ENCODE peak calls at places on chromosomes 5 and 9, in seven cellular contexts. F, O, U, K, B, C and E are unnamed samples. For H3K4me1, the result is how much of the 10 kb centered on the place peaks cover.

GRCh38 chr9:123036886-123037540 is 3.5 kb downstream of the GPR21 start:
- DNase-seq in O (no peak), U (no peak), C (no peak), K (no peak), F (no peak), B (no peak), E (no peak)

GRCh38 chr5:55582256-55582655 is 47.5 kb upstream of the PLPP1 start:
- DNase-seq in C (no peak), B (peak), K (no peak), F (no peak), O (no peak), U (no peak), E (no peak)

GRCh38 chr5:135322271-135322670 is 76.8 kb downstream of the MACROH2A1 start:
- DNase-seq in O (no peak), C (no peak), F (no peak), K (no peak), U (no peak), B (no peak), E (no peak)

GRCh38 chr5:35762368-35762767 is 94.3 kb upstream of the IL7R start:
- DNase-seq in C (no peak), U (no peak), F (no peak), O (no peak), K (no peak), B (no peak), E (no peak)

GRCh38 chr5:90561766-90562165 is 3.2 kb downstream of the ADGRV1 start:
- DNase-seq in C (no peak), K (no peak), O (no peak), F (no peak), B (no peak), U (no peak), E (no peak)

GRCh38 chr5:150575745-150576448 is 64.6 kb upstream of the SYNPO start:
- DNase-seq in U (peak), F (peak), K (peak), O (no peak), B (no peak), C (no peak), E (no peak)

GRCh38 chr9:1761807-1762206 is 253.3 kb upstream of the SMARCA2 start:
- DNase-seq in B (no peak), K (no peak), O (no peak), U (no peak), C (no peak), F (no peak), E (no peak)

GRCh38 chr5:8691221-8691620 is 822.3 kb downstream of the MTRR start:
- DNase-seq in C (no peak), O (no peak), B (no peak), U (no peak), F (no peak), K (no peak), E (no peak)

GRCh38 chr5:162209005-162209605 is 141.5 kb downstream of the GABRG2 start:
- DNase-seq in K (no peak), U (no peak), B (peak), C (no peak), F (no peak), O (peak), E (no peak)

GRCh38 chr9:94697972-94698581 is 28.4 kb upstream of the AOPEP start:
- DNase-seq in F (no peak), K (no peak), B (no peak), C (no peak), U (no peak), O (no peak), E (no peak)

GRCh38 chr9:137461663-137462395 is 2.7 kb upstream of the NSMF start:
- DNase-seq in C (peak), K (peak), U (peak), O (peak), B (peak), F (no peak), E (no peak)

GRCh38 chr5:77947051-77947428 is 170.9 kb upstream of the TBCA start:
- DNase-seq in U (no peak), F (no peak), B (no peak), O (no peak), K (no peak), C (no peak), E (no peak)

GRCh38 chr9:76620586-76620985 is 143.7 kb upstream of the PCA3 start:
- DNase-seq in U (no peak), B (no peak), O (no peak), C (no peak), F (no peak), K (no peak), E (no peak)

DNA sequence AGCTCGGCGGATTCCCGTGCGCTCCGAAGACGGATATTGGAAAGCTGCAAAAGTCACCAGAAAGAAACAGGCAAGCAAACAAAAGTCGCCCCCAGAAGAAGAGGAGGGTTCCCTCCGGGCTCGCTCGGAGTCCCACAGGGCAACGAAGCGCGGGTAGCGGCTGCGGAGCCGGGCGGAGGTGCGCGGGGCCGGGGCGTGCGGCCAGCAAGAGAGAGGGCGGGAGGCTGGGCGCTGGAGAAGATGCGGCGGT is at the start of gene FBN2:
- DNase-seq in O (no peak), K (no peak), F (no peak), U (no peak), B (no peak), C (peak), E (no peak)
- TF ChIP-seq POLR2A in O (no peak), K (no peak), F (no peak), U (no peak), B (no peak), C (no peak), E (no peak)

DNA sequence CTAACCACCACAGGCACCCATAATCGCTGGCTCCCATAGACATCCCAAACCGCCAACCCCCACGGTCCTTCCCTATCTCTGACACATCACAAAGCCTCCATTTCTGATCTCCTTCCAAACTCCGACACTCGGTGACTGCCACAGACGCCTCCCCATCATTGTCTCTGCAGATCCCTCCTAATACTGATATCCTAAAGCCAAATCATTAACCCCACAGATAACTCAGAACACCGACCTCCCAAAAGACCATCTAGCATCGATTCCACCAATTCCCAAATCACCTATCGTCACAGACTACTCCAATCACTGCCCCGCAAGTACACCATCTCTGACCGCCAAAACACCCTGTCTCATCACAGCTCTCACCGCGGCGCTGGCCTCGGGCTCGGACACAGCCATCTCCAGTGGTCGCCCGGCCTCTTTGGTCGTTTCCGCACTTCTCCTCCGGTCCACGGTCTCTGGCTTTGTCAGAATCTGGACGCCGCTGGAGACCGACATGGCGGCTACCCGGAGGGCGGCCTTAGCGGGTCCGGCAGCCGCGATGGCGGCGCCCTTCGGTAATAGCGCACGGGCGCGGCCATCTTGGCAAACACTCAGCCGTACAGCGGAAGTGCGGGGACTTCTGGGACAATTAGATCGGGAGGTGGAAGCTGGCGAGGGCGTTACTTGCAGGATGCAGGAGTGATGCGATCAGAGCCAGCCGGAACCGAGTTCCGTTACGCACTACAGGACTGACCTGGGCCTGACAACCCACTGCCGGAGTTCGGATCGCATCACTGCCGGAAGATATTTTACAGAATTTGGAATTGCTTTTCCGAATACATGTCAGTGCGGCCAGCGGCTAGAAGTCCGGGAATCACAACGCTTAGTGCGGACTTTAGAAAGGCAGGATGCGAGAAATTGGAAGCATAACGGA is at the start of gene ZFP37:
- DNase-seq in B (peak), U (peak), F (peak), K (peak), C (peak), O (peak), E (peak)
- H3K4me3 ChIP-seq in B (peak), U (peak), F (peak), K (peak), C (peak), O (peak), E (peak)

GRCh38 chr9:120924698-120925534 is 1.7 kb downstream of the TRAF1 start:
- DNase-seq in O (no peak), B (no peak), K (no peak), U (peak), C (peak), F (no peak), E (no peak)

GRCh38 chr9:120927125-120928014 is 774 bp upstream of the TRAF1 start:
- DNase-seq in K (no peak), B (no peak), F (no peak), O (no peak), U (peak), C (no peak), E (no peak)

GRCh38 chr9:120923620-120924328 is 2.8 kb downstream of the TRAF1 start:
- DNase-seq in K (no peak), C (no peak), F (no peak), O (no peak), U (peak), B (no peak), E (no peak)

GRCh38 chr9:120926397-120926928 is at the start of gene TRAF1:
- DNase-seq in B (no peak), K (no peak), F (no peak), C (peak), O (no peak), U (peak), E (no peak)

DNA sequence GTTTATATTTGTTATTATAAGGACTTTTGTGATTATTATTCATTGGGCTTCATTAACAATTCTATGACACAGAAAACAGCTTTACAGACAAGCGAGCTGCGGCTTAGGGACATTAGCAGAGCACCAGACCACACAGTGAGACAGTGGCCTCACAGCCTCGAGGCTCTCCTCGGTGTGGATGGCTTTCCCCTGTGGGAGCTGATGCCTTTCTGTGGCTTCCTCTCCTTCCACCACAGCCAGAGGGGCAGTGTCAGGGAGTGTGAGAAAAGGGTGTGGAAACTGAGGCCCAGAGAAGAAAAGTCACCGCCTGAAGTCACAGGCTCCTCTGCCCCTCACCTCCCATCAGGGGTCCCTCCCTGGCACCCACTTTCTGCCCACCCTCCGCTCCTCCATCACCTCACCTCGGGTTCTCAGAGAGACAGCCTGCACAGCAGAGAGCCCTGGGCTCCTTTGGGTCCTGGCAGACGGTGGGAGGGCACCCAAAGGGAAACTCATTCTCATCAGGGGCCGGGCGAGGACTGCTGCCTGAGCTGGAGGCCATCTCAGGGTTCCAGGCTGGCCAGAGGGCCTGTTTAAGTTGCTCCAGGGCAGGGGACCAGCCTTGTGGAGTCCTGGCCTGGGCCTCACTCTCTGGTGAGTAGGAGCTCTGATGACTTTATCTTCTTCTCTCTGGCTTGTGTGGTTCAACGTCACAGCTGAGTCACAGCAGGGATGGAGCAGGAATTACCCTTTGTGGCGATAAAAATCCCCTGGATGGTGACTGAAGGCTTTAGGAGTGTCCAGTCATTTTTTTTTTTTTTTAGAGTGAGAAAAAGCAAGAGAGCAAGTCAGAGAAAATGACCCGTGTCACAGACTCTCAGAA is 830 bp downstream of the TRAF1 start:
- DNase-seq in F (no peak), C (no peak), B (peak), O (no peak), K (no peak), U (peak), E (no peak)
- H3K4me1 ChIP-seq in F (under half), C (half or more), B (under half), O (under half), K (under half), U (under half), E (under half)

DNA sequence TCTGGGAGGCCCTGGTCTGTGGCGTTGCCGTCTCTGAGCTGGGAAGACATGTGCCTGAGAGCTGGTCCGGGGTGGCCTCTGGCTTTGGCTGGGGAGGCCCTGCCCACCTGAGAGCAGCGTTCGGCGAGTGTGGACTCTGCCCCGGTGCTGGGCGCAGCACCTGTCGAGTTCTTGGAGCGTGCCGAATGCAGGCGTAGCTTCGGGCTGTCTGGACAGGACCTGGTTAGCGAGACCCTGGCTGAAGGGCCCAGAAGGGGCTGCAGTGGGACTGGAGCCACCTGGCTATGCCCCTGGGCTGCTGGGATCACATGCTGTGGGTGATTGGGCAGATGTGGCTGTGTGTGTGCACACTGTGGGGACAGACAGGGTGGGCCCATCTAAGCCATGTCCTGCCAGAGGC is 56.5 kb downstream of the RXRA start:
- DNase-seq in K (no peak), C (no peak), B (no peak), F (no peak), O (no peak), U (no peak), E (no peak)
- TF ChIP-seq POLR2A in K (no peak), C (no peak), B (no peak), F (no peak), O (no peak), U (no peak), E (no peak)

DNA sequence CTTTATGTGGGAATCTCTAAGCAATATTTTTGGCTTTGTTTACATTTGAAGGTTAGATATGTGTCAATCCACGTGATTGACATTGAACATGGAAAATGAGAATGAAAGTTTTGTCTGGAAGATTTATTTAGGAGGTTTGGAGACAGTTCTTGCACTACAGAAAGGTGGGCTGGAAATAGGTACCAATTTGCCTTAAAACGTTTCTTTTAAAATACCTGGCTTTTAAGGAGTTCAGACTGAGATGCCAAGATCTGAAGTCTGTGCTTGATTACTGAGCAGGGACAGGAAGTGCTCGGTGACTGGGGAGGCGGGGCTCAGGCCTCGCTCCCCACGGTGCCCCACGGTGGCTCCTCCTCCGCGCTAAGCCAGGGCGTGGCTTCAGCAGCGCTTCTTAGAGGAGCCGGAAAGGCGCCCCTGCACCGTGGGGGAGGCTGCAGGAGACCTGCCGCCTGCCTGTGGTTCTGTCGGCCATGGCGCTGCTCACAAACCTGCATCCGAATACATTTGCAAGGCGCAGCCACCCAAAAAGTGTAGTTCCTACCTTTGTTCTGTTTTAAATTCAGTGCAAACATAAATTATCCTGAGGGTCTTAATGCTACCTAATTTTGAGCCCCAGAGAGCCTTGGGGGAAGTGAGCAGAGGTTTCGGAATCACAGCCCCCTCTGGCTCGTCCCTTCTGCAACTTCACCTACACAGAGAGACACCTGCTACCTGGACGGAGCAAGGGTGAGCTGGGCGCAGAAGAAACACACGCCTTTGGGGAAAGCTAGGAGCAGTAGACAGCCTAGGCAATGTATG is 49.2 kb downstream of the USP20 start:
- DNase-seq in B (peak), U (peak), C (peak), O (peak), K (peak), F (peak), E (peak)
- H3K4me3 ChIP-seq in B (peak), U (no peak), C (peak), O (peak), K (peak), F (peak), E (peak)

DNA sequence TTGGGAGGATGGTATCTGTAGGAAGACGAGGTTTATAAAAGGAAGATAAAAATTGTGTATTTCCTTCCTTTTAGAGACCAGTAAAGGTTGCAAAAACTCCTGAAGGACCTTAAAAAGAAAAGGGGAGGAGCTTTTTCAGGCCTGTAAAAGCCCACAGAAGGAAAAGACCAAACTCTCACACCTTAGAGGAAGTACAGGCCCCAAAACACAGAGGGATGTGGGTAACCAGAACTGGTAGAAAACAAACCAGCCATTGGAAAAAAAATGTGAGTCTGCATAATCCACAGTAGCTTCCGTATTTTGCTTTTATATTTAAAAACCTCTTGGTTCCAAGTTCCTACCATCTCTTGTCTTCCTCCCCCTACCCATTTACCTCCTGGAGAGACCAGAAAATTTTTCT is 8.5 kb downstream of the GIN1 start:
- DNase-seq in O (no peak), C (no peak), K (no peak), B (no peak), U (no peak), F (no peak), E (no peak)
- H3K4me1 ChIP-seq in O (under half), C (under half), K (under half), B (under half), U (under half), F (under half), E (under half)